ENCODE peak calls at places on chromosomes 13 and 19, in eight cellular contexts. E, G, K, L, V, J, F and Y are unnamed samples.

GRCh38 chr13:39779337-39780270 is 124.1 kb downstream of the COG6 start:
- DNase-seq in K (no peak), J (no peak), V (no peak), G (peak), L (no peak), F (no peak), E (peak), Y (no peak)

GRCh38 chr19:17486545-17486944 is 16.2 kb downstream of the SLC27A1 start:
- DNase-seq in K (no peak), E (no peak), G (no peak), L (no peak), V (no peak), J (no peak), F (no peak), Y (peak)

GRCh38 chr13:31038834-31039552 is 106.5 kb downstream of the TEX26 start:
- DNase-seq in E (no peak), F (peak), K (peak), G (peak), L (no peak), J (no peak), V (no peak), Y (peak)

GRCh38 chr19:44649578-44650145 is 6.0 kb downstream of the PVR start:
- DNase-seq in V (no peak), G (no peak), E (no peak), K (no peak), J (no peak), F (no peak), L (peak), Y (no peak)

GRCh38 chr19:33404506-33404905 is 31.0 kb downstream of the CEBPG start:
- DNase-seq in V (no peak), G (no peak), F (no peak), J (no peak), L (peak), K (no peak), E (no peak), Y (peak)

GRCh38 chr13:84972907-84973306 is 826.3 kb downstream of the SLITRK6 start:
- DNase-seq in L (no peak), E (no peak), K (peak), G (no peak), F (no peak), J (no peak), V (no peak), Y (no peak)

GRCh38 chr19:58562126-58563033 is 4.0 kb upstream of the UBE2M start:
- DNase-seq in K (no peak), G (peak), V (no peak), E (peak), F (peak), L (peak), J (peak), Y (peak)

GRCh38 chr13:79792716-79793115 is 311.8 kb downstream of the NDFIP2 start:
- DNase-seq in V (no peak), K (no peak), L (no peak), J (no peak), G (no peak), E (no peak), F (peak), Y (no peak)

GRCh38 chr13:79336971-79337370 is 69.1 kb downstream of the RBM26 start:
- DNase-seq in V (no peak), L (no peak), K (no peak), F (no peak), J (peak), G (no peak), E (no peak), Y (no peak)

GRCh38 chr19:12636631-12637030 is 25.9 kb downstream of the ZNF791 start:
- DNase-seq in F (no peak), L (no peak), G (no peak), V (no peak), J (no peak), E (no peak), K (no peak), Y (no peak)

GRCh38 chr13:106795847-106796246 is 227.9 kb upstream of the ARGLU1 start:
- DNase-seq in J (no peak), L (no peak), F (no peak), K (no peak), V (no peak), E (no peak), G (no peak), Y (no peak)

GRCh38 chr13:70964124-70964523 is 855.9 kb upstream of the KLHL1 start:
- DNase-seq in V (no peak), F (no peak), J (no peak), G (peak), E (no peak), L (no peak), K (no peak), Y (no peak)

GRCh38 chr13:36453518-36453917 is 21.2 kb downstream of the CCNA1 start:
- DNase-seq in E (no peak), K (peak), J (no peak), F (no peak), V (no peak), L (no peak), G (no peak), Y (no peak)
- TF ChIP-seq CTCF in E (no peak), K (peak), J (no peak), F (peak), V (peak), L (no peak), G (peak), Y (no peak)

GRCh38 chr13:44048326-44048725 is 168.6 kb downstream of the LACC1 start:
- DNase-seq in V (no peak), K (no peak), G (peak), E (no peak), F (no peak), L (no peak), J (no peak), Y (no peak)
- TF ChIP-seq CTCF in V (no peak), K (peak), G (no peak), E (no peak), F (no peak), L (no peak), J (no peak), Y (no peak)

GRCh38 chr19:670609-671075 is 5.5 kb upstream of the FSTL3 start:
- DNase-seq in F (no peak), E (no peak), G (no peak), V (no peak), J (no peak), L (no peak), K (no peak), Y (no peak)
- TF ChIP-seq CTCF in F (peak), E (no peak), G (no peak), V (peak), J (no peak), L (no peak), K (no peak), Y (no peak)

GRCh38 chr13:110137677-110138008 is 169.3 kb downstream of the COL4A1 start:
- DNase-seq in L (peak), G (no peak), K (peak), J (peak), V (no peak), E (no peak), F (no peak), Y (peak)

GRCh38 chr13:110136660-110137585 is 170.0 kb downstream of the COL4A1 start:
- DNase-seq in F (no peak), V (no peak), L (no peak), K (no peak), G (no peak), J (no peak), E (no peak), Y (peak)

GRCh38 chr13:110138700-110139036 is 168.3 kb downstream of the COL4A1 start:
- DNase-seq in J (no peak), E (no peak), L (no peak), K (no peak), F (no peak), V (no peak), G (no peak), Y (no peak)

GRCh38 chr13:110140099-110140498 is 166.9 kb downstream of the COL4A1 start:
- DNase-seq in J (no peak), E (no peak), G (no peak), F (no peak), K (no peak), V (no peak), L (no peak), Y (no peak)

GRCh38 chr13:110138009-110138699 is 168.8 kb downstream of the COL4A1 start:
- DNase-seq in J (peak), F (peak), K (peak), V (peak), G (peak), L (peak), E (peak), Y (peak)
- TF ChIP-seq CTCF in J (no peak), F (peak), K (no peak), V (peak), G (no peak), L (no peak), E (no peak), Y (no peak)

GRCh38 chr13:42078113-42078769 is 29.8 kb downstream of the DGKH start:
- DNase-seq in F (no peak), J (no peak), V (no peak), G (no peak), K (peak), L (peak), E (no peak), Y (no peak)
- TF ChIP-seq CTCF in F (no peak), J (no peak), V (no peak), G (no peak), K (peak), L (no peak), E (no peak), Y (no peak)

GRCh38 chr19:4657262-4657661 is 12.9 kb downstream of the MYDGF start:
- DNase-seq in J (no peak), G (no peak), V (no peak), L (no peak), F (no peak), K (no peak), E (no peak), Y (no peak)

GRCh38 chr19:4656102-4656501 is 14.0 kb downstream of the MYDGF start:
- DNase-seq in E (no peak), F (no peak), G (no peak), L (no peak), K (no peak), V (no peak), J (no peak), Y (no peak)

GRCh38 chr19:4652075-4652474 is 12.8 kb downstream of the TNFAIP8L1 start:
- DNase-seq in G (no peak), J (no peak), E (no peak), F (no peak), K (no peak), V (no peak), L (no peak), Y (no peak)

GRCh38 chr19:4653793-4654436 is 14.6 kb downstream of the TNFAIP8L1 start:
- DNase-seq in V (no peak), J (no peak), L (no peak), F (no peak), E (no peak), G (no peak), K (no peak), Y (no peak)

GRCh38 chr19:4654437-4655361 is 15.4 kb downstream of the TNFAIP8L1 start:
- DNase-seq in K (peak), L (no peak), G (no peak), E (no peak), V (no peak), F (no peak), J (no peak), Y (no peak)
- TF ChIP-seq CTCF in K (peak), L (no peak), G (no peak), E (no peak), V (no peak), F (no peak), J (no peak), Y (no peak)

GRCh38 chr19:11404588-11405258 is 14.4 kb downstream of the RGL3 start:
- DNase-seq in V (no peak), L (no peak), J (no peak), G (no peak), E (no peak), K (no peak), F (no peak), Y (peak)

GRCh38 chr19:11410682-11411081 is 8.4 kb downstream of the RGL3 start:
- DNase-seq in G (no peak), E (no peak), L (no peak), K (no peak), J (no peak), V (no peak), F (peak), Y (no peak)

GRCh38 chr19:11408591-11408990 is 10.5 kb downstream of the RGL3 start:
- DNase-seq in V (no peak), J (no peak), L (no peak), F (no peak), E (no peak), G (no peak), K (no peak), Y (no peak)

GRCh38 chr19:11401808-11402543 is 17.1 kb downstream of the RGL3 start:
- DNase-seq in E (no peak), L (no peak), V (no peak), G (no peak), F (no peak), K (no peak), J (no peak), Y (peak)

DNA sequence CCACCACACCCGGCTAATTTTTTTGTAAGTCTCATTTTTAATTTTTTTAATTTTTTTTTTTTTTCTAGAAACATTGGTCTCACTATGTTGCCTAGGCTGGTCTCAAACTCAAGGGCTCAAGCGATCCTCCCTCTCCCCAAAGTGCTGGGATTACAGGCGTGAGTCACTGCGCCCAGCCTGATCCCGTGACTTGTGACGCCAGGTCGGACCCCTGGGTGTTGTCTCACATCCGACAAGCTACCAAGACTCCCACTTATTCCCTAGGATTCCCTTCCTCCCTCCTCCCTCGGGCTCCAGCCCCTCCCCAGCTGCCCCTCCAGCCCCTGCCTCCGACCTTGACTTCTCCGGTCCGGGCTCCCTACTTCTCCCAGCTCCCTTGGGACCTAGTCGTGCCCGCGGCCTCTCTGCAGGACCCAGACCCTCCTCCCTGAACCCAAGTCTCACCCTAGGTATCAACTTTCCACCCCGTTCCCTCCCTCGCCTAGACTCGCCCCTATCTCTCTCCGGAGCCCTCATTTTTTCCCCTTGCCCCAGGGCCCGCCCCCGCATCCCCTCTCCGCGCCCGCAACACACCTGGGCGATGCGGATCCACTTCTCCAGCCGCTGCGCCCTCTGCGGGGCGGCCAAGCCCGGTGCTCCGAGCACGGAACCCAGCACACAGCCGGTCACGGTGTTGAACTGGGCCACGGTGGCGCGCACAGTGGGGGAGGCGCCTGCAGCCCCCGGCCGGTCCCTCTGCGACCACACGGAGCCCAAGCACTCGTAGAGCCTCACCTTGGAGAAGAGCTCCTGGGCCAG is 13.1 kb downstream of the RGL3 start:
- DNase-seq in J (peak), L (no peak), G (no peak), F (peak), K (no peak), V (no peak), E (no peak), Y (peak)
- TF ChIP-seq CTCF in J (peak), L (no peak), G (peak), F (peak), K (no peak), V (no peak), E (no peak), Y (peak)

GRCh38 chr13:41034862-41035261 is 15.7 kb upstream of the ELF1 start:
- DNase-seq in J (no peak), K (no peak), G (no peak), F (no peak), E (no peak), L (no peak), V (no peak), Y (no peak)
- TF ChIP-seq CTCF in J (no peak), K (no peak), G (no peak), F (no peak), E (no peak), L (no peak), V (no peak), Y (no peak)